ENCODE peak calls at places on chromosomes 5 and 9, in eight cellular contexts. One of them, this sample, is unnamed. For H3K4me1, the result is how much of the 10 kb centered on the place peaks cover.

GRCh38 chr9:16705121-16705604 is 165.3 kb downstream of the BNC2 start:
- DNase-seq in heart right ventricle: peak
- DNase-seq in Caco-2: no peak
- DNase-seq in GM23248: peak
- DNase-seq in thyroid gland: peak
- DNase-seq in psoas muscle: peak
- DNase-seq in neuronal stem cell: peak
- DNase-seq in HepG2: no peak
- DNase-seq in this sample: peak

GRCh38 chr5:78221964-78222451 is 72.5 kb downstream of the AP3B1 start:
- DNase-seq in heart right ventricle: no peak
- DNase-seq in Caco-2: no peak
- DNase-seq in GM23248: peak
- DNase-seq in thyroid gland: no peak
- DNase-seq in psoas muscle: no peak
- DNase-seq in neuronal stem cell: no peak
- DNase-seq in HepG2: no peak
- DNase-seq in this sample: no peak

GRCh38 chr9:93587651-93588347 is 11.4 kb downstream of the PHF2 start:
- DNase-seq in heart right ventricle: no peak
- DNase-seq in Caco-2: no peak
- DNase-seq in GM23248: no peak
- DNase-seq in thyroid gland: no peak
- DNase-seq in psoas muscle: no peak
- DNase-seq in neuronal stem cell: no peak
- DNase-seq in HepG2: no peak
- DNase-seq in this sample: no peak

GRCh38 chr9:18456624-18457237 is 17.2 kb upstream of the ADAMTSL1 start:
- DNase-seq in heart right ventricle: no peak
- DNase-seq in Caco-2: no peak
- DNase-seq in GM23248: no peak
- DNase-seq in thyroid gland: no peak
- DNase-seq in psoas muscle: no peak
- DNase-seq in neuronal stem cell: no peak
- DNase-seq in HepG2: peak
- DNase-seq in this sample: no peak

GRCh38 chr5:82719368-82719767 is 357.8 kb downstream of the TMEM167A start:
- DNase-seq in heart right ventricle: peak
- DNase-seq in Caco-2: no peak
- DNase-seq in GM23248: peak
- DNase-seq in thyroid gland: no peak
- DNase-seq in psoas muscle: no peak
- DNase-seq in neuronal stem cell: no peak
- DNase-seq in HepG2: no peak
- DNase-seq in this sample: no peak

GRCh38 chr5:56711191-56711590 is 104.2 kb upstream of the MAP3K1 start:
- DNase-seq in heart right ventricle: no peak
- DNase-seq in Caco-2: no peak
- DNase-seq in GM23248: peak
- DNase-seq in thyroid gland: no peak
- DNase-seq in psoas muscle: no peak
- DNase-seq in neuronal stem cell: no peak
- DNase-seq in HepG2: no peak
- DNase-seq in this sample: no peak

GRCh38 chr9:68416891-68417570 is 60.6 kb downstream of the PGM5 start:
- DNase-seq in heart right ventricle: no peak
- DNase-seq in Caco-2: no peak
- DNase-seq in GM23248: peak
- DNase-seq in thyroid gland: no peak
- DNase-seq in psoas muscle: no peak
- DNase-seq in neuronal stem cell: no peak
- DNase-seq in HepG2: no peak
- DNase-seq in this sample: no peak

GRCh38 chr5:67481362-67481761 is 284.8 kb upstream of the CD180 start:
- DNase-seq in heart right ventricle: no peak
- DNase-seq in Caco-2: no peak
- DNase-seq in GM23248: no peak
- DNase-seq in thyroid gland: no peak
- DNase-seq in psoas muscle: no peak
- DNase-seq in neuronal stem cell: no peak
- DNase-seq in HepG2: no peak
- DNase-seq in this sample: no peak

GRCh38 chr5:16411741-16412455 is 53.7 kb downstream of the ZNF622 start:
- DNase-seq in heart right ventricle: no peak
- DNase-seq in Caco-2: no peak
- DNase-seq in GM23248: peak
- DNase-seq in thyroid gland: no peak
- DNase-seq in psoas muscle: no peak
- DNase-seq in neuronal stem cell: no peak
- DNase-seq in HepG2: no peak
- DNase-seq in this sample: no peak

GRCh38 chr9:107690026-107690425 is 200.5 kb upstream of the KLF4 start:
- DNase-seq in heart right ventricle: no peak
- DNase-seq in Caco-2: no peak
- DNase-seq in GM23248: no peak
- DNase-seq in thyroid gland: no peak
- DNase-seq in psoas muscle: no peak
- DNase-seq in neuronal stem cell: no peak
- DNase-seq in HepG2: no peak
- DNase-seq in this sample: no peak

GRCh38 chr9:93644397-93645088 is 68.2 kb downstream of the PHF2 start:
- DNase-seq in heart right ventricle: no peak
- DNase-seq in Caco-2: no peak
- DNase-seq in GM23248: no peak
- DNase-seq in thyroid gland: no peak
- DNase-seq in psoas muscle: peak
- DNase-seq in neuronal stem cell: no peak
- DNase-seq in HepG2: no peak
- DNase-seq in this sample: no peak

GRCh38 chr9:83622433-83622813 is 520 bp upstream of the IDNK start:
- DNase-seq in heart right ventricle: no peak
- DNase-seq in Caco-2: no peak
- DNase-seq in GM23248: peak
- DNase-seq in thyroid gland: no peak
- DNase-seq in psoas muscle: no peak
- DNase-seq in neuronal stem cell: no peak
- DNase-seq in HepG2: no peak
- DNase-seq in this sample: no peak

GRCh38 chr5:61332891-61333350 is 863 bp downstream of the ZSWIM6 start:
- DNase-seq in heart right ventricle: peak
- DNase-seq in Caco-2: no peak
- DNase-seq in GM23248: peak
- DNase-seq in thyroid gland: peak
- DNase-seq in psoas muscle: peak
- DNase-seq in neuronal stem cell: peak
- DNase-seq in HepG2: no peak
- DNase-seq in this sample: peak

GRCh38 chr5:34525761-34526160 is 130.4 kb upstream of the RAI14 start:
- DNase-seq in heart right ventricle: peak
- DNase-seq in Caco-2: no peak
- DNase-seq in GM23248: no peak
- DNase-seq in thyroid gland: no peak
- DNase-seq in psoas muscle: no peak
- DNase-seq in neuronal stem cell: no peak
- DNase-seq in HepG2: no peak
- DNase-seq in this sample: no peak

DNA sequence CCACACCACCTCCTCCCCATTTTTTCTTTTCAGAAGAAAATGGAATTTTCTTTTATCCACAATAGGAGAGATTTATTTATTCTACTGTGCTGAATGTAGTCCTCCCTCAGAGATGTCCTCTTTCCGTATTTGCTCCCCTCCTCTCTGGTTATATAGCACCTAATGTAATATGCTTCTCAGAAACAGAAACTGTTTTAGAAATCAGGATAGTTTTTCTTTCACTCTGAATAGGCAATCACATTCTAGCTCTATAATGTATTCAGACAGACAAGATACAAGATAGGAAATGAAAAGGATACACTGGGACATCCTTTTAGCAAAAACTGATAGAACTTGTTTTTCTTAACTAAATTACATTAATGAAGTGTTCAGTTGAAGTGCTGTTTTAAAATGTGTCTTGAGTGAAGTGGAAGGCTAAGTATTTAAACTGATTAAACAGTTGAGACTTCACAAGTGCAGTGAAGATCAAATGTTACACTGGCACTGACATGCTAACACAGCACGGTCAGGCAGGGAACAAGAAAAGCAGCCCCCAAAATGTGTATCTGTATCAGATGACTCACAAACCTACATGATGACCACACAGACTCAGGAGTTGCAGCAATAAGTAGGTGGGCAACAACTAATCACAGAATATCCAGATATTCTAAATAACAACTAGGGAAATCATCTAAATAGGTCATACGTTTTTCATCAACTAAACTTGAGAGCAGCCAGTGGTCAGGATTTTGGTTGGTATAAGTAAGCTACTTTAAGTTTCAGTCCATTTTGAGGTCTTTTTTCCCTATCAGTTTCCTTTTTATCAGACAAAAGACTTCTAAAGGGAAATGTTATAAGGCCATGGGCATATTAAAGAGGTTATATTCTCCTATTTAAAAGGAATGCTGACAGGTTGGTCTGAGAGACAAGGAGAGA is 260.4 kb downstream of the MLLT3 start:
- DNase-seq in heart right ventricle: no peak
- DNase-seq in Caco-2: no peak
- DNase-seq in GM23248: no peak
- DNase-seq in thyroid gland: no peak
- DNase-seq in psoas muscle: no peak
- DNase-seq in neuronal stem cell: no peak
- DNase-seq in HepG2: no peak
- DNase-seq in this sample: no peak
- H3K4me1 ChIP-seq in heart right ventricle: under half
- H3K4me1 ChIP-seq in Caco-2: under half
- H3K4me1 ChIP-seq in GM23248: under half
- H3K4me1 ChIP-seq in thyroid gland: under half
- H3K4me1 ChIP-seq in psoas muscle: under half
- H3K4me1 ChIP-seq in neuronal stem cell: under half
- H3K4me1 ChIP-seq in HepG2: under half
- H3K4me1 ChIP-seq in this sample: under half

GRCh38 chr5:54524704-54525103 is 7.1 kb downstream of the SNX18 start:
- DNase-seq in heart right ventricle: peak
- DNase-seq in Caco-2: no peak
- DNase-seq in GM23248: peak
- DNase-seq in thyroid gland: peak
- DNase-seq in psoas muscle: no peak
- DNase-seq in neuronal stem cell: no peak
- DNase-seq in HepG2: no peak
- DNase-seq in this sample: peak

GRCh38 chr5:54528633-54529032 is 11.1 kb downstream of the SNX18 start:
- DNase-seq in heart right ventricle: no peak
- DNase-seq in Caco-2: no peak
- DNase-seq in GM23248: no peak
- DNase-seq in thyroid gland: no peak
- DNase-seq in psoas muscle: no peak
- DNase-seq in neuronal stem cell: no peak
- DNase-seq in HepG2: no peak
- DNase-seq in this sample: no peak

GRCh38 chr5:54525692-54526091 is 8.1 kb downstream of the SNX18 start:
- DNase-seq in heart right ventricle: no peak
- DNase-seq in Caco-2: no peak
- DNase-seq in GM23248: no peak
- DNase-seq in thyroid gland: no peak
- DNase-seq in psoas muscle: no peak
- DNase-seq in neuronal stem cell: no peak
- DNase-seq in HepG2: no peak
- DNase-seq in this sample: no peak

GRCh38 chr5:54525226-54525625 is 7.7 kb downstream of the SNX18 start:
- DNase-seq in heart right ventricle: no peak
- DNase-seq in Caco-2: no peak
- DNase-seq in GM23248: no peak
- DNase-seq in thyroid gland: no peak
- DNase-seq in psoas muscle: no peak
- DNase-seq in neuronal stem cell: no peak
- DNase-seq in HepG2: no peak
- DNase-seq in this sample: no peak

GRCh38 chr5:54526604-54527359 is 9.2 kb downstream of the SNX18 start:
- DNase-seq in heart right ventricle: no peak
- DNase-seq in Caco-2: no peak
- DNase-seq in GM23248: no peak
- DNase-seq in thyroid gland: no peak
- DNase-seq in psoas muscle: no peak
- DNase-seq in neuronal stem cell: no peak
- DNase-seq in HepG2: no peak
- DNase-seq in this sample: no peak
- H3K4me1 ChIP-seq in heart right ventricle: half or more
- H3K4me1 ChIP-seq in Caco-2: under half
- H3K4me1 ChIP-seq in GM23248: under half
- H3K4me1 ChIP-seq in thyroid gland: half or more
- H3K4me1 ChIP-seq in psoas muscle: half or more
- H3K4me1 ChIP-seq in neuronal stem cell: under half
- H3K4me1 ChIP-seq in HepG2: under half
- H3K4me1 ChIP-seq in this sample: half or more

DNA sequence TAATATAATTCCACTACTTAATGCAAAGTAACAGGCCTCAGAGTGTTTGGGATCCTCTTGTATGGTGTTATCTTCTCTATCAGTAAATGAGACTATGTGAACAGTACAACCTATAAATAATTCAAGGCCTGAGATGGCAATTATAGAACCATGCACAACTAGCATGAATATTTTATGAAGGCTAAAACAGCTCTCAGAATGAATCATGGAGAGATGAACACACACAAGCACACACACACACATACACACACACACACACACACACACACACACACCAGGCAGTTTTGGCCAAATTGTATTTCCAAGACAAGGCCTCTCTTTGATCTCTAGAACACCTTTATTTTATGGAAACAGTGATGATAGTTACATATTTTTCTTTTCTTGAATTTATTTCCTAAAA is 224.9 kb downstream of the EBF1 start:
- DNase-seq in heart right ventricle: no peak
- DNase-seq in Caco-2: no peak
- DNase-seq in GM23248: peak
- DNase-seq in thyroid gland: no peak
- DNase-seq in psoas muscle: no peak
- DNase-seq in neuronal stem cell: no peak
- DNase-seq in HepG2: no peak
- DNase-seq in this sample: no peak
- H3K4me1 ChIP-seq in heart right ventricle: under half
- H3K4me1 ChIP-seq in Caco-2: under half
- H3K4me1 ChIP-seq in GM23248: under half
- H3K4me1 ChIP-seq in thyroid gland: under half
- H3K4me1 ChIP-seq in psoas muscle: under half
- H3K4me1 ChIP-seq in neuronal stem cell: under half
- H3K4me1 ChIP-seq in HepG2: under half
- H3K4me1 ChIP-seq in this sample: under half

DNA sequence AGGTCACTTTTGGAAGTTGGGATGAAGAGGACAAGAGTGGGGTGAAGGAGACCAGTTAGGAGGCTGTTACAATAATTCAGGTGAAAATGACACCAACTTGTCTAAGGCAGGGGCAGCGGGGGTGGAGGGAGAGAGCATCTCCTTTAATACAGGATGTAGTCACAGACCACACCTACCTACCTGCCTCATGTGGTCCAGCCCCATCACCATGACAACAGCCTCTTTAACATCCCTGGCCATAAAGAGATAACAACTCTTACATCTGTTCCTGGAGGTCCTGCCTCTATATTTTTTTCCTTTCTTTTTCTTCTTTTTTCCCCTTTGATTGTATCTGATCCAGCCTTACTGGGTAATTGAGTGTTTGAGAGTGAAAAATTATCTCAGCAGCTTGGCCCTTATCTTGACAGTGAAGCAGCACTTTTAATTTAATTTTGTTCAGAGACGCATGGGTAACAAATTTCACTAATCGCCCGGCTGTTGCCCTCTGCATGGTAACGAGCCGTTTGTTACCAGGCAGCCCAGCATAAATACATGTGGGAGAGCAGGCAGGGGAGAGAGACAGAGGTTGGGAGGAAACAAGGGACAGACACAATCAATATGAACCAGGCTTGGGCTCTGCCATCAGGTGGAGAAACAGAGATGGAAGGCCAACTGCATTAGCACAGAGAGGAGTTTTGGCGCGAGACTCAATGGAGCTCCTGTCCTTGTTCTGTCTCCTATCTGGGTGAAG is 338.1 kb downstream of the ASTN2 start:
- DNase-seq in heart right ventricle: no peak
- DNase-seq in Caco-2: no peak
- DNase-seq in GM23248: no peak
- DNase-seq in thyroid gland: no peak
- DNase-seq in psoas muscle: no peak
- DNase-seq in neuronal stem cell: no peak
- DNase-seq in HepG2: no peak
- DNase-seq in this sample: no peak
- H3K4me1 ChIP-seq in heart right ventricle: under half
- H3K4me1 ChIP-seq in Caco-2: under half
- H3K4me1 ChIP-seq in GM23248: under half
- H3K4me1 ChIP-seq in thyroid gland: under half
- H3K4me1 ChIP-seq in psoas muscle: under half
- H3K4me1 ChIP-seq in neuronal stem cell: under half
- H3K4me1 ChIP-seq in HepG2: under half
- H3K4me1 ChIP-seq in this sample: under half

This sample was measured in body of pancreas.